ENCODE peak calls at places on chromosomes 7 and 10, in five cellular contexts. One of them, this sample, is unnamed.
A peak's percentile ranks its signal among the peaks of the same experiment; 100 is the strongest.

GRCh38 chr7:40793132-40793531 is 658.3 kb downstream of the SUGCT start:
- ATAC-seq in HepG2: no peak
- ATAC-seq in K562: no peak
- ATAC-seq in GM12878: no peak
- ATAC-seq in upper lobe of left lung: no peak
- ATAC-seq in this sample: no peak

GRCh38 chr10:67804395-67804678 is 33.7 kb downstream of the DNAJC12 start:
- ATAC-seq in HepG2: no peak
- ATAC-seq in K562: no peak
- ATAC-seq in GM12878: no peak
- ATAC-seq in upper lobe of left lung: no peak
- ATAC-seq in this sample: no peak

GRCh38 chr7:132148876-132149275 is 427.4 kb downstream of the PLXNA4 start:
- ATAC-seq in HepG2: no peak
- ATAC-seq in K562: no peak
- ATAC-seq in GM12878: no peak
- ATAC-seq in upper lobe of left lung: no peak
- ATAC-seq in this sample: no peak

GRCh38 chr10:11020026-11020820 is 2.6 kb downstream of the CELF2 start:
- ATAC-seq in HepG2: no peak
- ATAC-seq in K562: no peak
- ATAC-seq in GM12878: no peak
- ATAC-seq in upper lobe of left lung: no peak
- ATAC-seq in this sample: no peak

GRCh38 chr10:97612386-97612785 is 20.9 kb downstream of the MORN4 start:
- ATAC-seq in HepG2: peak; percentile 91
- ATAC-seq in K562: peak; percentile 92
- ATAC-seq in GM12878: peak; percentile 98
- ATAC-seq in upper lobe of left lung: peak; percentile 85
- ATAC-seq in this sample: peak; percentile 92

GRCh38 chr10:103715430-103715829 is 139.9 kb downstream of the SH3PXD2A start:
- ATAC-seq in HepG2: no peak
- ATAC-seq in K562: no peak
- ATAC-seq in GM12878: no peak
- ATAC-seq in upper lobe of left lung: peak; percentile 15
- ATAC-seq in this sample: no peak

GRCh38 chr10:90222372-90222771 is 521.0 kb downstream of the KIF20B start:
- ATAC-seq in HepG2: no peak
- ATAC-seq in K562: no peak
- ATAC-seq in GM12878: no peak
- ATAC-seq in upper lobe of left lung: no peak
- ATAC-seq in this sample: peak; percentile 20

GRCh38 chr7:25854608-25855497 is 297.1 kb upstream of the NFE2L3 start:
- ATAC-seq in HepG2: peak; percentile 9
- ATAC-seq in K562: peak; percentile 83
- ATAC-seq in GM12878: peak; percentile 48
- ATAC-seq in upper lobe of left lung: peak; percentile 1
- ATAC-seq in this sample: peak; percentile 72

GRCh38 chr10:33703897-33704825 is 369.7 kb upstream of the NRP1 start:
- ATAC-seq in HepG2: no peak
- ATAC-seq in K562: no peak
- ATAC-seq in GM12878: peak; percentile 31
- ATAC-seq in upper lobe of left lung: peak; percentile 39
- ATAC-seq in this sample: no peak

GRCh38 chr7:142832452-142832851 is 22.4 kb upstream of the EPHB6 start:
- ATAC-seq in HepG2: no peak
- ATAC-seq in K562: peak; percentile 35
- ATAC-seq in GM12878: peak; percentile 6
- ATAC-seq in upper lobe of left lung: no peak
- ATAC-seq in this sample: no peak

GRCh38 chr10:17787087-17787942 is 21.8 kb upstream of the MRC1 start:
- ATAC-seq in HepG2: no peak
- ATAC-seq in K562: peak; percentile 65
- ATAC-seq in GM12878: peak; percentile 32
- ATAC-seq in upper lobe of left lung: peak; percentile 71
- ATAC-seq in this sample: no peak

GRCh38 chr10:58557714-58558113 is 45.0 kb downstream of the BICC1 start:
- ATAC-seq in HepG2: no peak
- ATAC-seq in K562: no peak
- ATAC-seq in GM12878: no peak
- ATAC-seq in upper lobe of left lung: no peak
- ATAC-seq in this sample: no peak

GRCh38 chr7:82678259-82678658 is 234.7 kb upstream of the CACNA2D1 start:
- ATAC-seq in HepG2: no peak
- ATAC-seq in K562: no peak
- ATAC-seq in GM12878: no peak
- ATAC-seq in upper lobe of left lung: no peak
- ATAC-seq in this sample: no peak

GRCh38 chr10:27258492-27258837 is 17.9 kb upstream of the ACBD5 start:
- ATAC-seq in HepG2: no peak
- ATAC-seq in K562: no peak
- ATAC-seq in GM12878: no peak
- ATAC-seq in upper lobe of left lung: no peak
- ATAC-seq in this sample: peak; percentile 29

GRCh38 chr10:132516771-132517725 is 20.5 kb upstream of the INPP5A start:
- ATAC-seq in HepG2: peak; percentile 65
- ATAC-seq in K562: peak; percentile 82
- ATAC-seq in GM12878: no peak
- ATAC-seq in upper lobe of left lung: peak; percentile 94
- ATAC-seq in this sample: peak; percentile 92

GRCh38 chr10:22631185-22631584 is 83.2 kb downstream of the PIP4K2A start:
- ATAC-seq in HepG2: no peak
- ATAC-seq in K562: no peak
- ATAC-seq in GM12878: no peak
- ATAC-seq in upper lobe of left lung: no peak
- ATAC-seq in this sample: no peak

GRCh38 chr10:17375936-17376584 is 78.3 kb downstream of the ST8SIA6 start:
- ATAC-seq in HepG2: peak; percentile 41
- ATAC-seq in K562: peak; percentile 81
- ATAC-seq in GM12878: peak; percentile 66
- ATAC-seq in upper lobe of left lung: no peak
- ATAC-seq in this sample: no peak

GRCh38 chr7:141563956-141564623 is 12.9 kb downstream of the AGK start:
- ATAC-seq in HepG2: no peak
- ATAC-seq in K562: peak; percentile 97
- ATAC-seq in GM12878: peak; percentile 94
- ATAC-seq in upper lobe of left lung: no peak
- ATAC-seq in this sample: no peak

GRCh38 chr7:130379551-130380120 is 658 bp upstream of the CPA1 start:
- ATAC-seq in HepG2: peak; percentile 67
- ATAC-seq in K562: peak; percentile 16
- ATAC-seq in GM12878: no peak
- ATAC-seq in upper lobe of left lung: peak; percentile 16
- ATAC-seq in this sample: peak; percentile 10

DNA sequence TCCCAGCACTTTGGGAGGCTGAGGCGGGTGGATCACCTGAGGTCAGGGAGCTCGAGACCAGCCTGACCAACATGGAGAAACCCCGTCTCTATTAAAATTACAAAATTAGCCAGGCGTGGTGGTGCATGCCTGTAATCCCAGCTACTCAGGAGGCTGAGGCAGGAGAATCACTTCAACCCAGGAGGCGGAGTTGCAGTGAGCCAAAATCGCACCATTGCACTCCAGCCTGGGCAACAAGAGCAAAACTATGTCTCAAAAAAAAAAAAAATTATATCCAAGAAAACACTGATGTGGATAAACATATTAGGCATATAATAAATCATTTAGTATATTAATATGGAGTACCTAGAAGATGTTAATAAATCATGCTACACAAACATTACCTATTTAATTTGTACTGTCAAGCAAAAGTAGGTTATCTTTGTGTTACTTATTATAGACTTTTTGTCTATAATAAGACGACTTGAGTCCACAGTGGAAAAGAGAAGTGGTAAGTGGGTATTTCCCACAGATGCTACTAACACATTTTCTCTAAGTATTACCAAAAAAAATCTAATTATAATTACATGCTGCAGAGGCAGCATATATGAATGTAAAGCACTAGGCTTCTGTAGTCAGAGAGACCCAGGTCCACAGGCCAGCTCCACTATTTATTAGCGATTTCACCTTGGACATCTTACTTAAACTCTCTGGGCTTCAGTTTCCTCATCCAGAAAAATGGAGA is 34.5 kb downstream of the DNMBP start:
- ATAC-seq in HepG2: no peak
- ATAC-seq in K562: no peak
- ATAC-seq in GM12878: peak; percentile 82
- ATAC-seq in upper lobe of left lung: no peak
- ATAC-seq in this sample: no peak
- TF ChIP-seq POLR2AphosphoS5 in HepG2: no peak
- TF ChIP-seq POLR2AphosphoS5 in K562: no peak
- TF ChIP-seq POLR2AphosphoS5 in GM12878: no peak
- TF ChIP-seq POLR2AphosphoS5 in upper lobe of left lung: no peak
- TF ChIP-seq POLR2AphosphoS5 in this sample: no peak

GRCh38 chr7:121081327-121081936 is 92.9 kb downstream of the CPED1 start:
- ATAC-seq in HepG2: peak; percentile 52
- ATAC-seq in K562: peak; percentile 24
- ATAC-seq in GM12878: peak; percentile 81
- ATAC-seq in upper lobe of left lung: peak; percentile 82
- ATAC-seq in this sample: peak; percentile 66
- TF ChIP-seq EP300 in HepG2: no peak
- TF ChIP-seq EP300 in K562: no peak
- TF ChIP-seq EP300 in GM12878: no peak
- TF ChIP-seq EP300 in upper lobe of left lung: no peak
- TF ChIP-seq EP300 in this sample: no peak

GRCh38 chr10:95278061-95278988 is 12.5 kb downstream of the PDLIM1 start:
- ATAC-seq in HepG2: peak; percentile 61
- ATAC-seq in K562: peak; percentile 28
- ATAC-seq in GM12878: no peak
- ATAC-seq in upper lobe of left lung: peak; percentile 63
- ATAC-seq in this sample: peak; percentile 71

GRCh38 chr10:95277201-95277570 is 13.6 kb downstream of the PDLIM1 start:
- ATAC-seq in HepG2: no peak
- ATAC-seq in K562: no peak
- ATAC-seq in GM12878: no peak
- ATAC-seq in upper lobe of left lung: no peak
- ATAC-seq in this sample: peak; percentile 16

GRCh38 chr10:95275726-95276366 is 15.0 kb downstream of the PDLIM1 start:
- ATAC-seq in HepG2: no peak
- ATAC-seq in K562: no peak
- ATAC-seq in GM12878: no peak
- ATAC-seq in upper lobe of left lung: no peak
- ATAC-seq in this sample: no peak

GRCh38 chr10:95277614-95278013 is 13.2 kb downstream of the PDLIM1 start:
- ATAC-seq in HepG2: no peak
- ATAC-seq in K562: no peak
- ATAC-seq in GM12878: no peak
- ATAC-seq in upper lobe of left lung: no peak
- ATAC-seq in this sample: no peak

GRCh38 chr10:95276367-95277200 is 14.2 kb downstream of the PDLIM1 start:
- ATAC-seq in HepG2: no peak
- ATAC-seq in K562: peak; percentile 58
- ATAC-seq in GM12878: peak; percentile 49
- ATAC-seq in upper lobe of left lung: peak; percentile 17
- ATAC-seq in this sample: no peak
- TF ChIP-seq POLR2AphosphoS5 in HepG2: no peak
- TF ChIP-seq POLR2AphosphoS5 in K562: no peak
- TF ChIP-seq POLR2AphosphoS5 in GM12878: no peak
- TF ChIP-seq POLR2AphosphoS5 in upper lobe of left lung: no peak
- TF ChIP-seq POLR2AphosphoS5 in this sample: no peak

GRCh38 chr7:102312317-102312716 is 25.6 kb downstream of the SH2B2 start:
- ATAC-seq in HepG2: no peak
- ATAC-seq in K562: no peak
- ATAC-seq in GM12878: no peak
- ATAC-seq in upper lobe of left lung: no peak
- ATAC-seq in this sample: no peak
- TF ChIP-seq EP300 in HepG2: no peak
- TF ChIP-seq EP300 in K562: no peak
- TF ChIP-seq EP300 in GM12878: no peak
- TF ChIP-seq EP300 in upper lobe of left lung: no peak
- TF ChIP-seq EP300 in this sample: no peak

DNA sequence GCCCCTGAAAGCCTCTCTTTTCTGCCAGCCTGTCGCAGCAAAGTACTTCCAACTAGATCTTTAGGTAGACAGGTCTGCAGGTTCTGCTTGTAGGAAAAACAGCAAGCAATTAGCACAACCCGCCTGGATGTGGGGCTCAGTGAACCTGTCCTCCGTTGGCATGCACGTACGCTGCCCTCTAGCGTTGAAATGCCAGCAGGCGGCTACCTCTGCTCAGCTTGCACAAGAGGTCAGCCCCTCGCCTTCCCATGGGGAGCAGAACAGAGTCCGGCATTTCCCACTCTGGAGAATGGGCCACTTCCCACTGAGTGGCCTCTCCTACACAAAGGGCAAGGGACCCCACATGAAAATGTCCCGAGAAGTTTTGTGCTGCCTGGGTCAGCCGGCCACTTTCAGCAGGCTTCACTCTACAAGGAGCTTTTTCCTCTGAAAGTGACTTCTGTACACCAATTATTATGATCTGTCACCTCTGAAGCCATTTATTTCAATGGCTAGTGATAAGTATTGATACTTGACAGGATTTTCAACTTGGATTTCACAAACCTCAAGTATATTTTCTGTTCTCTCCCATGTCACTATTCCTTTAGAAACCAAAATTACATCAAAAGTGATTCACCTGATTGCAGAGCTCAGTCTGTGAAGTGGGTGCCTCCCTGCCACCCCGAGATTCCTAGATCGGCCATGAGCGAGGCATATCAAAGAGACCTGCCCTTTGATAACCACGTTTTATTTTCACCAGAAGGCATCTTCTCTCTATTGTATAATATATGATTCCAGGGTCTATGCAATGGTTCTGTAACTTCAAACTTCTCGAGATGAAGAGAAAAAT is 56.7 kb downstream of the JCAD start:
- ATAC-seq in HepG2: peak; percentile 91
- ATAC-seq in K562: peak; percentile 92
- ATAC-seq in GM12878: peak; percentile 94
- ATAC-seq in upper lobe of left lung: peak; percentile 62
- ATAC-seq in this sample: peak; percentile 54
- TF ChIP-seq POLR2AphosphoS5 in HepG2: no peak
- TF ChIP-seq POLR2AphosphoS5 in K562: no peak
- TF ChIP-seq POLR2AphosphoS5 in GM12878: no peak
- TF ChIP-seq POLR2AphosphoS5 in upper lobe of left lung: no peak
- TF ChIP-seq POLR2AphosphoS5 in this sample: peak; percentile 33

GRCh38 chr7:104415700-104416099 is 87.3 kb downstream of the LHFPL3 start:
- ATAC-seq in HepG2: peak; percentile 51
- ATAC-seq in K562: peak; percentile 47
- ATAC-seq in GM12878: peak; percentile 51
- ATAC-seq in upper lobe of left lung: no peak
- ATAC-seq in this sample: no peak

DNA sequence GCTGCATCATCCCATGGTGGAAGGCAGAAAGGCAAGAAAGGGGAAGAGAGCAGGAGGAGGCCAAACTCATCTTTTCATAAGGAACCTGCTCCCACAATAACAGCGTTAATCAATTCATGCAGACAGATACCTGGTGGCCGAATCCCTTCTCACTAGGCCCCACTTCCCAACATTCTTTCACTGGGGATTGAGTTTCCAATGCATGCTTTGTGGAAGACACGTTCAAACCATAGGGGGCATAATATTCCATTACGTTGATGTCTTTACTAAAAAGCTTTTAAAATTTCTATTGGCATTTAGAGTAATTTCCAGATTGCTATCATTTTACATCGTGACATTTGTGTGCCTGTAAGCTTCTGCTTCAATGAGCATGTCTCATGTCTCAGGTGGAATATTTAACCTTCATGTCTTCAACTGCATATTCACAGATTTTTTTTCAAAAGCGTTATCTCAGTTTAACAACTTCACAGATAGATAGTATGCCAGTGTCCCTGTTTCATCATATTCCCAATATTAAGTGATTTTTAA is 88.5 kb downstream of the LHFPL3 start:
- ATAC-seq in HepG2: no peak
- ATAC-seq in K562: no peak
- ATAC-seq in GM12878: no peak
- ATAC-seq in upper lobe of left lung: no peak
- ATAC-seq in this sample: no peak
- TF ChIP-seq EP300 in HepG2: no peak
- TF ChIP-seq EP300 in K562: no peak
- TF ChIP-seq EP300 in GM12878: no peak
- TF ChIP-seq EP300 in upper lobe of left lung: no peak
- TF ChIP-seq EP300 in this sample: no peak